ENCODE peak calls at places on chromosomes 7 and 10, in four cellular contexts. L is GM12878, B is K562, U is HCT116. Y is an unnamed sample.

GRCh38 chr7:2399848-2400587 is 3.4 kb upstream of the CHST12 start:
- DNase-seq in L (no peak), B (peak), U (no peak), Y (no peak)

GRCh38 chr10:113475381-113475807 is 77.5 kb upstream of the HABP2 start:
- DNase-seq in L (no peak), B (no peak), U (no peak), Y (peak)

GRCh38 chr10:131930586-131931330 is 29.9 kb downstream of the PPP2R2D start:
- DNase-seq in L (no peak), B (no peak), U (no peak), Y (no peak)

GRCh38 chr10:9645404-9645803 is 1372.3 kb upstream of the CELF2 start:
- DNase-seq in L (no peak), B (no peak), U (no peak), Y (no peak)

GRCh38 chr7:22842383-22842903 is 19.8 kb upstream of the TOMM7 start:
- DNase-seq in L (no peak), B (no peak), U (no peak), Y (no peak)

GRCh38 chr10:75176046-75176445 is 34.5 kb upstream of the VDAC2 start:
- DNase-seq in L (no peak), B (no peak), U (no peak), Y (no peak)

GRCh38 chr7:2331707-2332106 is 17.5 kb upstream of the SNX8 start:
- DNase-seq in L (no peak), B (no peak), U (no peak), Y (no peak)

GRCh38 chr10:19579841-19580240 is 236.4 kb upstream of the PLXDC2 start:
- DNase-seq in L (no peak), B (no peak), U (no peak), Y (no peak)

GRCh38 chr7:13797545-13797944 is 191.9 kb downstream of the ETV1 start:
- DNase-seq in L (no peak), B (no peak), U (no peak), Y (no peak)

GRCh38 chr7:30430777-30431176 is 47.8 kb downstream of the NOD1 start:
- DNase-seq in L (no peak), B (no peak), U (no peak), Y (no peak)

GRCh38 chr7:42831051-42831952 is 80.6 kb downstream of the C7orf25 start:
- DNase-seq in L (no peak), B (no peak), U (peak), Y (no peak)

GRCh38 chr10:98125940-98126631 is 8.4 kb upstream of the R3HCC1L start:
- DNase-seq in L (no peak), B (no peak), U (no peak), Y (no peak)

GRCh38 chr7:22346383-22347107 is 10.4 kb downstream of the RAPGEF5 start:
- DNase-seq in L (no peak), B (peak), U (no peak), Y (no peak)

GRCh38 chr7:43071604-43072003 is 40.8 kb upstream of the HECW1 start:
- DNase-seq in L (no peak), B (peak), U (peak), Y (no peak)

GRCh38 chr7:105911961-105912575 is 35.7 kb upstream of the ATXN7L1 start:
- DNase-seq in L (no peak), B (no peak), U (no peak), Y (no peak)

GRCh38 chr10:45466784-45467183 is 92.8 kb downstream of the ALOX5 start:
- DNase-seq in L (no peak), B (no peak), U (no peak), Y (no peak)

GRCh38 chr10:607545-608196 is 81.8 kb downstream of the DIP2C start:
- DNase-seq in L (no peak), B (no peak), U (no peak), Y (no peak)

GRCh38 chr10:71404510-71405295 is 8.0 kb downstream of the CDH23 start:
- DNase-seq in L (no peak), B (no peak), U (no peak), Y (no peak)

GRCh38 chr10:102951316-102951715 is 33.2 kb downstream of the CNNM2 start:
- DNase-seq in L (no peak), B (no peak), U (no peak), Y (no peak)

GRCh38 chr10:74290703-74291102 is 139.7 kb downstream of the ADK start:
- DNase-seq in L (no peak), B (no peak), U (no peak), Y (no peak)

GRCh38 chr7:149775176-149775556 is 1.8 kb upstream of the ZNF467 start:
- DNase-seq in L (no peak), B (no peak), U (no peak), Y (no peak)

GRCh38 chr7:132577206-132578049 is 1.2 kb upstream of the PLXNA4 start:
- DNase-seq in L (no peak), B (no peak), U (no peak), Y (no peak)

GRCh38 chr10:98415710-98416077 is 712 bp upstream of the PYROXD2 start:
- DNase-seq in L (no peak), B (no peak), U (no peak), Y (no peak)

GRCh38 chr10:50382576-50383023 is 131.3 kb upstream of the ASAH2 start:
- DNase-seq in L (no peak), B (no peak), U (no peak), Y (no peak)

GRCh38 chr7:3493499-3493898 is 192.4 kb downstream of the SDK1 start:
- DNase-seq in L (no peak), B (no peak), U (no peak), Y (no peak)

GRCh38 chr10:23037561-23037960 is 57.8 kb upstream of the MSRB2 start:
- DNase-seq in L (no peak), B (no peak), U (no peak), Y (no peak)

GRCh38 chr7:75042831-75043703 is 30.5 kb downstream of the RCC1L start:
- DNase-seq in L (no peak), B (no peak), U (no peak), Y (no peak)

GRCh38 chr7:24825931-24826661 is 68.8 kb upstream of the GSDME start:
- DNase-seq in L (no peak), B (peak), U (peak), Y (no peak)
- TF ChIP-seq POLR2AphosphoS5 in L (no peak), B (no peak), U (peak), Y (no peak)

GRCh38 chr7:82715344-82715743 is 271.8 kb upstream of the CACNA2D1 start:
- DNase-seq in L (peak), B (no peak), U (no peak), Y (no peak)
- H3K4me3 ChIP-seq in L (no peak), B (no peak), U (no peak), Y (no peak)

GRCh38 chr10:43861966-43862751 is 213.5 kb upstream of the ZNF32 start:
- DNase-seq in L (no peak), B (no peak), U (no peak), Y (no peak)
- TF ChIP-seq POLR2AphosphoS5 in L (no peak), B (no peak), U (no peak), Y (no peak)

GRCh38 chr10:125928928-125929585 is 32.7 kb downstream of the FANK1 start:
- DNase-seq in L (no peak), B (no peak), U (no peak), Y (no peak)
- H3K4me3 ChIP-seq in L (no peak), B (no peak), U (no peak), Y (no peak)

Y was measured in esophagus muscularis mucosa.